ENCODE peak calls at places on chromosomes 6 and 20, in eight cellular contexts. D, F, A, Q, P, I, J and B are unnamed samples.

GRCh38 chr6:53879608-53880007 is 84.8 kb downstream of the LRRC1 start:
- DNase-seq in D (no peak), Q (no peak), I (no peak), P (peak; percentile 65), A (no peak), F (no peak), J (no peak), B (no peak)

GRCh38 chr6:166710084-166710483 is 83.0 kb upstream of the RPS6KA2 start:
- DNase-seq in F (peak; percentile 24), P (no peak), J (no peak), Q (no peak), I (no peak), A (no peak), D (no peak), B (no peak)

GRCh38 chr6:157537518-157537917 is 156.5 kb downstream of the ZDHHC14 start:
- DNase-seq in P (no peak), D (no peak), J (no peak), F (peak; percentile 38), A (no peak), I (no peak), Q (no peak), B (no peak)

GRCh38 chr6:10312445-10312844 is 102.4 kb downstream of the TFAP2A start:
- DNase-seq in I (no peak), Q (no peak), P (no peak), A (no peak), F (no peak), D (no peak), J (no peak), B (no peak)

GRCh38 chr6:90818163-90818562 is 231.3 kb upstream of the MAP3K7 start:
- DNase-seq in A (no peak), Q (no peak), P (peak; percentile 4), F (no peak), J (no peak), D (no peak), I (no peak), B (no peak)

GRCh38 chr6:21826460-21826859 is 232.9 kb downstream of the SOX4 start:
- DNase-seq in F (no peak), P (no peak), I (no peak), J (no peak), Q (no peak), D (no peak), A (no peak), B (no peak)

GRCh38 chr6:132725947-132726607 is 12.2 kb upstream of the VNN1 start:
- DNase-seq in A (peak; percentile 34), D (no peak), F (no peak), I (no peak), P (no peak), Q (no peak), J (no peak), B (no peak)

GRCh38 chr20:36579996-36580545 is 6.7 kb downstream of the TGIF2 start:
- DNase-seq in I (no peak), F (peak; percentile 84), D (no peak), P (no peak), J (no peak), Q (no peak), A (no peak), B (peak; percentile 63)

GRCh38 chr20:7893019-7893730 is 47.1 kb downstream of the HAO1 start:
- DNase-seq in A (no peak), D (no peak), Q (no peak), J (no peak), F (no peak), P (peak; percentile 72), I (no peak), B (no peak)

GRCh38 chr6:164928041-164928321 is 381.4 kb downstream of the C6orf118 start:
- DNase-seq in I (no peak), F (no peak), Q (no peak), A (no peak), P (no peak), D (no peak), J (no peak), B (no peak)

GRCh38 chr20:63580796-63581461 is 6.9 kb upstream of the HELZ2 start:
- DNase-seq in P (peak; percentile 85), Q (no peak), J (no peak), A (peak; percentile 80), I (peak; percentile 40), D (peak; percentile 77), F (peak; percentile 75), B (no peak)

GRCh38 chr20:36272547-36273220 is 33.5 kb upstream of the DLGAP4 start:
- DNase-seq in I (no peak), F (no peak), A (no peak), P (no peak), Q (no peak), J (no peak), D (no peak), B (no peak)

GRCh38 chr6:76876922-76877553 is 586.3 kb downstream of the HTR1B start:
- DNase-seq in Q (no peak), P (peak; percentile 65), D (no peak), F (peak; percentile 1), J (no peak), A (peak; percentile 43), I (peak; percentile 36), B (no peak)

GRCh38 chr6:159151266-159151855 is 17.8 kb upstream of the FNDC1 start:
- DNase-seq in P (peak; percentile 67), A (peak; percentile 58), J (no peak), D (no peak), Q (no peak), I (no peak), F (peak; percentile 82), B (no peak)

GRCh38 chr6:100268326-100268725 is 196.4 kb downstream of the SIM1 start:
- DNase-seq in J (no peak), Q (no peak), I (no peak), A (no peak), D (no peak), F (no peak), P (no peak), B (no peak)

GRCh38 chr6:157024745-157025144 is 247.6 kb downstream of the ARID1B start:
- DNase-seq in F (no peak), A (no peak), Q (no peak), D (no peak), J (no peak), P (peak; percentile 79), I (no peak), B (no peak)

GRCh38 chr6:146770965-146771735 is 172.4 kb downstream of the ADGB start:
- DNase-seq in D (peak; percentile 65), Q (no peak), A (peak; percentile 9), P (no peak), F (no peak), J (no peak), I (no peak), B (no peak)

GRCh38 chr6:18978330-18979128 is 591.4 kb downstream of the RNF144B start:
- DNase-seq in F (no peak), P (peak; percentile 45), J (no peak), A (no peak), Q (no peak), I (peak; percentile 11), D (no peak), B (peak; percentile 58)

GRCh38 chr6:30263734-30264133 is 50.5 kb upstream of the TRIM26 start:
- DNase-seq in I (no peak), J (no peak), P (peak; percentile 42), A (no peak), Q (no peak), D (no peak), F (peak; percentile 89), B (no peak)

GRCh38 chr6:138614151-138614550 is 114.9 kb upstream of the NHSL1 start:
- DNase-seq in D (no peak), J (no peak), Q (no peak), I (no peak), F (no peak), A (no peak), P (no peak), B (no peak)

GRCh38 chr20:663315-664090 is 10.5 kb upstream of the SRXN1 start:
- DNase-seq in I (no peak), P (peak; percentile 57), D (no peak), A (no peak), F (peak; percentile 53), Q (peak; percentile 32), J (no peak), B (no peak)

GRCh38 chr6:8026800-8027199 is 37.4 kb downstream of the BLOC1S5 start:
- DNase-seq in D (no peak), P (no peak), Q (no peak), J (no peak), A (no peak), F (no peak), I (no peak), B (no peak)

GRCh38 chr20:48425776-48426175 is 402.0 kb downstream of the PREX1 start:
- DNase-seq in Q (no peak), F (no peak), D (no peak), A (no peak), I (no peak), P (no peak), J (no peak), B (no peak)
- H3K4me3 ChIP-seq in Q (no peak overlapping the region), F (no peak overlapping the region), D (no peak overlapping the region), A (no peak overlapping the region), I (no peak overlapping the region), P (no peak overlapping the region), J (no peak overlapping the region), B (no peak overlapping the region)

GRCh38 chr6:69487688-69488087 is 309.1 kb downstream of the LMBRD1 start:
- DNase-seq in Q (no peak), D (no peak), A (peak; percentile 3), F (no peak), P (no peak), I (no peak), J (no peak), B (no peak)
- TF ChIP-seq CTCF in Q (peak; percentile 50), D (no peak), A (peak; percentile 28), F (no peak), P (no peak), I (no peak), J (no peak), B (peak; percentile 46)

DNA sequence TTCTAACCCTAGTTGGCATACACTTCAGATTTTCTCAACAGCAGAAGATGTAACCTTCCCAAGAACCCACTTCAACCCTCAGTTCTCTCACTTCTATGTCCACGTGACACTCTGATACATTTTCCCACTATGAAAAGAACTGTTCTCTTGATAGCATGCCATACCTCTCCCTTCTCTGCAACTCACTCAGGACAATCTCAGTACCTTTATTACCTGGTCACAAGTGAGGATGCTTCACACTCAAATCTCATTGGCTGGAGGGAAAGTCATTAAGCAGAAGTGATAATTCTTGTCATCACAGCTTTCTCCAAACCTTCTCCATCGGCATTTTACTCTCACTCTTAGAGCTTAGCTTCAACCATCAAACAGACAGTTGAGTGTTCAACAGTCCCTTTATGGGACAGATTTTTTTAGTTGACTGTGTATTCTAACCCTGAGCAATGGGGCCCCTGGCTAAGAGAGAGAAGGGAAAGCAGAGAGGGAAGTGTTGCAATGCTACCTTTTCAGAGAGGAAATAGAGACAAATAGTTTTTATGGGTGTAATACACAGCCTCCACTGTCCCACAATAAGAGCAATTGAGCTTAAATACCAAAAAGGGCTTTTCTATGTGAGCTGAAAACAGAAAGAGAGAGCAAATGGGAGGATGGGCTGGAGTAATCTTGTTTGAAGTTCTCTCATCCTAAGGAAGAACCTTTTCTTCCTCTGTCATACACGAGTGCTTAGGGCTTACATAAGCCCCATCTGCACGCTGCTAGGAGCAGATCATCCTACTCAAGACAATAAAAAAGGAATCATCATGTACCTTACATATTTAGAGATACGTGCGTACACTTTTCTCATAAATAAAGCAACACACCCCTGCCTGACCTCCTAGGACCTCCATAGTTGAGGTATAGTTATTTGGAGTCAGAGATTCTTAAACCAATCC is 16.0 kb downstream of the HLA-DPA1 start:
- DNase-seq in J (no peak), P (no peak), D (no peak), F (no peak), Q (no peak), I (no peak), A (no peak), B (no peak)
- H3K4me3 ChIP-seq in J (no peak overlapping the region), P (no peak overlapping the region), D (no peak overlapping the region), F (no peak overlapping the region), Q (no peak overlapping the region), I (no peak overlapping the region), A (no peak overlapping the region), B (no peak overlapping the region)

GRCh38 chr6:25980935-25981334 is 18.3 kb downstream of the TRIM38 start:
- DNase-seq in A (no peak), Q (no peak), I (no peak), D (no peak), F (no peak), J (no peak), P (no peak), B (no peak)
- TF ChIP-seq CTCF in A (no peak), Q (no peak), I (no peak), D (no peak), F (no peak), J (no peak), P (no peak), B (no peak)